ENCODE peak calls at places on chromosomes 3 and 15, in four cellular contexts. T is psoas muscle, D is transverse colon, N is mammary epithelial cell. Z is an unnamed sample.

GRCh38 chr3:157493627-157494550 is 9.3 kb downstream of the VEPH1 start:
- DNase-seq in T (no peak), D (no peak), N (peak; percentile 30), Z (peak; percentile 55)

GRCh38 chr3:125042725-125043406 is 12.9 kb downstream of the HEG1 start:
- DNase-seq in T (peak; percentile 79), D (no peak), N (no peak), Z (no peak)

GRCh38 chr15:62059108-62059817 is 984 bp downstream of the VPS13C start:
- DNase-seq in T (no peak), D (no peak), N (peak; percentile 17), Z (peak; percentile 33)

GRCh38 chr3:10371167-10371566 is 50.3 kb upstream of the SEC13 start:
- DNase-seq in T (no peak), D (no peak), N (peak; percentile 53), Z (peak; percentile 47)

GRCh38 chr3:11642455-11643162 is 1.1 kb downstream of the VGLL4 start:
- DNase-seq in T (peak; percentile 93), D (peak; percentile 71), N (peak; percentile 53), Z (peak; percentile 46)

GRCh38 chr3:143604402-143604801 is 243.9 kb downstream of the SLC9A9 start:
- DNase-seq in T (no peak), D (no peak), N (no peak), Z (no peak)

GRCh38 chr15:96252148-96252547 is 78.4 kb upstream of the NR2F2 start:
- DNase-seq in T (no peak), D (no peak), N (no peak), Z (peak; percentile 22)

GRCh38 chr15:97890307-97890706 is 70.2 kb upstream of the ARRDC4 start:
- DNase-seq in T (no peak), D (no peak), N (no peak), Z (no peak)

GRCh38 chr15:75943713-75944215 is 40.1 kb downstream of the FBXO22 start:
- DNase-seq in T (no peak), D (no peak), N (peak; percentile 29), Z (peak; percentile 39)

GRCh38 chr3:87167634-87168456 is 59.3 kb upstream of the CHMP2B start:
- DNase-seq in T (no peak), D (no peak), N (peak; percentile 39), Z (peak; percentile 46)

GRCh38 chr3:100413619-100414018 is 12.3 kb downstream of the LNP1 start:
- DNase-seq in T (no peak), D (no peak), N (no peak), Z (no peak)

GRCh38 chr3:29186982-29187718 is 93.7 kb upstream of the RBMS3 start:
- DNase-seq in T (no peak), D (no peak), N (peak; percentile 94), Z (peak; percentile 98)

GRCh38 chr3:141740349-141740748 is 2.3 kb downstream of the RNF7 start:
- DNase-seq in T (no peak), D (no peak), N (no peak), Z (no peak)

GRCh38 chr15:31263751-31264533 is 62.7 kb upstream of the KLF13 start:
- DNase-seq in T (peak; percentile 85), D (peak; percentile 91), N (peak; percentile 31), Z (peak; percentile 61)

GRCh38 chr3:130834476-130834875 is 59.4 kb upstream of the ATP2C1 start:
- DNase-seq in T (no peak), D (no peak), N (peak; percentile 39), Z (peak; percentile 57)

GRCh38 chr15:57551717-57552677 is 39.7 kb upstream of the MYZAP start:
- DNase-seq in T (no peak), D (no peak), N (peak; percentile 53), Z (peak; percentile 70)

GRCh38 chr3:185420762-185421161 is 57.8 kb downstream of the MAP3K13 start:
- DNase-seq in T (no peak), D (peak; percentile 58), N (peak; percentile 76), Z (peak; percentile 77)

GRCh38 chr3:85572426-85572825 is 613.6 kb downstream of the CADM2 start:
- DNase-seq in T (no peak), D (no peak), N (no peak), Z (no peak)

GRCh38 chr3:15781637-15782402 is 16.0 kb downstream of the ANKRD28 start:
- DNase-seq in T (no peak), D (no peak), N (no peak), Z (peak; percentile 52)

GRCh38 chr3:10666621-10667020 is 149.4 kb upstream of the SLC6A11 start:
- DNase-seq in T (peak; percentile 55), D (peak; percentile 13), N (no peak), Z (no peak)

GRCh38 chr15:57735406-57735805 is 28.9 kb downstream of the POLR2M start:
- DNase-seq in T (no peak), D (no peak), N (no peak), Z (no peak)

GRCh38 chr3:9727743-9728142 is 3.8 kb upstream of the BRPF1 start:
- DNase-seq in T (no peak), D (no peak), N (no peak), Z (peak; percentile 50)

GRCh38 chr3:21326704-21327103 is 424.3 kb downstream of the ZNF385D start:
- DNase-seq in T (no peak), D (no peak), N (no peak), Z (peak; percentile 3)

GRCh38 chr3:185504636-185505035 is 5.8 kb upstream of the TMEM41A start:
- DNase-seq in T (no peak), D (no peak), N (no peak), Z (peak; percentile 70)

GRCh38 chr15:101500865-101501551 is 11.5 kb upstream of the PCSK6 start:
- DNase-seq in T (peak; percentile 50), D (no peak), N (no peak), Z (peak; percentile 26)

GRCh38 chr3:149362361-149362760 is 15.1 kb downstream of the TM4SF1 start:
- DNase-seq in T (no peak), D (no peak), N (no peak), Z (no peak)

GRCh38 chr3:11288786-11289637 is 16.8 kb downstream of the ATG7 start:
- DNase-seq in T (no peak), D (no peak), N (peak; percentile 93), Z (peak; percentile 96)

GRCh38 chr3:107235923-107236315 is 141.3 kb upstream of the CCDC54 start:
- DNase-seq in T (no peak), D (peak; percentile 20), N (peak; percentile 86), Z (peak; percentile 86)

GRCh38 chr15:89057506-89058133 is 30.6 kb upstream of the ABHD2 start:
- DNase-seq in T (peak; percentile 89), D (peak; percentile 86), N (peak; percentile 56), Z (peak; percentile 51)

DNA sequence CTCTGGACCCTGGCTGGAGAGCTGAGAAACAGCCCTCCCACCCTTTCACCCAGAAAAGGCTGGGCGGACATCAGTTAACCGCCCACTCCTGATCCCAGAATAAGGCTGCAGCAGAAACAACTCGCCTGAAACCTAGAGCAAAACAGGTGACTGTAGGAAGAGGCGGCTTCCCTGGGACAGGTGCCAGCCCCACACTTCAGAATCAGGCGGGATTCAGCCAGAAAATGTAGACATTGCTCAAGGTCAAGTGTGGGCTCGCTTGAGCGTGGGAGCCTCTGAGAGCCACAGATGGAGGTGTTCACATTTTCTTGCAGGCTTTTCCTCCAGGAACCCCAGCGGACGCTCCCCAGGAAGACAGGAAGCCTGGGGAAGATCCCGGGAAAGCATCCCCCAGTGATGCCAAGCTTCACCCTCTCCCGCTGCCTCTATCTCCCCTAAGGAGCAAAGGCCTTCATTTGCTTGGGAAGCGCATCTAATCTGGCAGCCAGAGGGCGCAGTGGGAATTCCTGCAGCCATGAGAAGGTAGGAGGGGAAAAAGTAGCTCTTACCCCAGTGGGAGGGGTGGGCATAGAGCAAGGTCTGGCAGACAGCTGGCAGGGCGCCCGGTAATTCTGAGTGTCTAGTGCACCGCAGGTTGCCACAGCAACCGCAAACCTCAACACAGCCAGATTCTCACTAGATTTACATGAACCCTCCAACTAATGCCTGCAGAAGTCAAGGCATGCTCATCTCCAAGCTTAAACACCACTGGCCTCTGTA is 77.7 kb downstream of the OCA2 start:
- DNase-seq in T (no peak), D (peak; percentile 30), N (peak; percentile 2), Z (peak; percentile 34)
- TF ChIP-seq CTCF in T (peak; percentile 28), D (peak; percentile 22), N (no peak), Z (peak; percentile 37)

GRCh38 chr15:48025118-48025517 is 95.7 kb upstream of the SLC24A5 start:
- DNase-seq in T (no peak), D (no peak), N (no peak), Z (no peak)
- TF ChIP-seq CTCF in T (no peak), D (no peak), N (no peak), Z (no peak)

GRCh38 chr15:80508783-80509182 is 104.6 kb downstream of the ARNT2 start:
- DNase-seq in T (no peak), D (no peak), N (no peak), Z (no peak)

GRCh38 chr15:80517290-80517689 is 113.1 kb downstream of the ARNT2 start:
- DNase-seq in T (no peak), D (no peak), N (no peak), Z (no peak)

GRCh38 chr15:80514071-80514780 is 110.0 kb downstream of the ARNT2 start:
- DNase-seq in T (no peak), D (no peak), N (peak; percentile 51), Z (peak; percentile 5)

GRCh38 chr15:80509800-80510199 is 105.6 kb downstream of the ARNT2 start:
- DNase-seq in T (no peak), D (no peak), N (no peak), Z (no peak)

DNA sequence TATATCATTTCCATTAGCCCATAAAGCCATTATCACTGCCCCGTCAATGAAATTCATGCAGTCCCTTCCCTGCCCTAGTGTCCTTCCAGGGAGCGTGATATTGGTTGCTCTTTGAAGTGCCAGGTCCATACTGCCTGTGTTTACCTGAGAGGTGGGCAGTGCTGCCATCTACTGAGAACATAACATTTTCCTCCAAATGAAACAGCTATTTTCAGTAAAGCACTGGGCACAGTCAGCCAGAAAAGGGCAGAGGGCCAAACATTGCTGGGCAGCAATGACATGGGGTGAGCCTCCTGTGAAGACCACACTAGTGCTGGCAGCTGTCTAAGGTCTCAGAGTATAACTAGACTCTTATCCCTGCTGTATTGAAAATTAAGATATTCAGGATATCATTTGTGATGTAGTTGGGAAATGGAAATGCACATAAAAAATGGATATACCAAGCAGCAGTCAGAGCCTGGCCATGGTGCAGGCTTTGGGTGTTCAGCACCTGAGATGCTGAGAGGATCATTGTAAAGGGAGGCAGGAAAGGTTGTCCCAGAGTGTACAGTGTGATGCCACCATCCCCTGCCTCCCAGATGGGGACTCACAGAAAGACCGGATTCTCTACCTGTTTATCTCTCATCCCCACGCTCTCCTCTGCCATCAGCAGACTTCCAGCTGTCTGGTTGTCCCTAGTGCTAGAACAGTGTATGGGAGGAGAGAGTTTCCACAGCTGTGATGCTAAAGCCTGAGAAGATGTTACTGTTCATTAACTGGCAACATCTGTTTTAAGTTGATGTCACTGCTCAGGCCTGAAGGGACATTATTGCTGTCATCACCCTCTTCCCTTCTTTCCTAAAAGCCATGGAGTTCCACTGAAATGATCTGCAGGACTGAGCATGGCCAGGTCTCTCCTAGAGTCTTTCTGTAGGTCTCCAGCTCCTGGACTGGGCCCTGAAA is 108.8 kb downstream of the ARNT2 start:
- DNase-seq in T (no peak), D (no peak), N (peak; percentile 12), Z (peak; percentile 44)
- TF ChIP-seq CTCF in T (no peak), D (no peak), N (peak; percentile 17), Z (peak; percentile 27)

GRCh38 chr3:179068779-179069530 is 2.7 kb downstream of the ZMAT3 start:
- DNase-seq in T (no peak), D (peak; percentile 19), N (no peak), Z (no peak)
- TF ChIP-seq CTCF in T (no peak), D (no peak), N (peak; percentile 30), Z (peak; percentile 33)

GRCh38 chr15:46091860-46092450 is 457.1 kb downstream of the SQOR start:
- DNase-seq in T (no peak), D (peak; percentile 14), N (no peak), Z (peak; percentile 3)
- TF ChIP-seq CTCF in T (peak; percentile 26), D (peak; percentile 37), N (peak; percentile 17), Z (peak; percentile 53)